ENCODE peak calls at places on chromosomes 11 and 22, in ten cellular contexts. O is NCI-H187 treated with DMSO at 0.1 percent for 48 hours; L is AG09309; J is OCI-LY7; M is GDM1; N is activated naive CD8-positive, alpha-beta T cell treated with anti-CD3 and anti-CD28 coated beads, Interleukin-2, amount 50 U/mL, for 24 hours; U is NCI-H1092; Y is HT1080; K is anterior cingulate cortex; C is GM12891. Z is an unnamed sample.

GRCh38 chr11:9092846-9093778 is 1.7 kb upstream of the SCUBE2 start:
- DNase-seq in O (peak), L (no peak), J (peak), M (no peak), N (no peak), U (peak), Y (no peak), K (no peak), C (no peak), Z (no peak)

GRCh38 chr11:4826425-4826824 is 5.3 kb downstream of the OR51F2 start:
- DNase-seq in O (no peak), L (no peak), J (no peak), M (no peak), N (no peak), U (no peak), Y (peak), K (no peak), C (no peak), Z (peak)

GRCh38 chr11:70063555-70063954 is 14.6 kb upstream of the ANO1 start:
- DNase-seq in O (no peak), L (no peak), J (no peak), M (no peak), N (no peak), U (no peak), Y (no peak), K (no peak), C (no peak), Z (no peak)

GRCh38 chr22:21444701-21445436 is 22.3 kb upstream of the TMEM191C start:
- DNase-seq in O (no peak), L (no peak), J (no peak), M (no peak), N (no peak), U (no peak), Y (no peak), K (no peak), C (no peak), Z (no peak)

GRCh38 chr22:26330971-26331625 is 98.0 kb upstream of the ASPHD2 start:
- DNase-seq in O (peak), L (no peak), J (peak), M (no peak), N (peak), U (peak), Y (peak), K (no peak), C (peak), Z (peak)

GRCh38 chr11:17803751-17804334 is 69.3 kb downstream of the KCNC1 start:
- DNase-seq in O (no peak), L (no peak), J (no peak), M (no peak), N (no peak), U (peak), Y (peak), K (no peak), C (no peak), Z (peak)

GRCh38 chr11:17864478-17864941 is 129.9 kb downstream of the KCNC1 start:
- DNase-seq in O (no peak), L (no peak), J (peak), M (no peak), N (no peak), U (no peak), Y (no peak), K (no peak), C (no peak), Z (no peak)

GRCh38 chr11:68854273-68854958 is 12.7 kb upstream of the CPT1A start:
- DNase-seq in O (no peak), L (no peak), J (no peak), M (no peak), N (no peak), U (no peak), Y (no peak), K (no peak), C (no peak), Z (no peak)

GRCh38 chr11:71446942-71447688 is 1.1 kb downstream of the DHCR7 start:
- DNase-seq in O (no peak), L (peak), J (no peak), M (no peak), N (no peak), U (no peak), Y (peak), K (no peak), C (no peak), Z (no peak)

GRCh38 chr11:13225058-13226001 is 52.3 kb upstream of the BMAL1 start:
- DNase-seq in O (no peak), L (no peak), J (no peak), M (no peak), N (no peak), U (no peak), Y (no peak), K (no peak), C (no peak), Z (no peak)

GRCh38 chr11:43360361-43361032 is 1.8 kb downstream of the TTC17 start:
- DNase-seq in O (no peak), L (no peak), J (peak), M (no peak), N (no peak), U (no peak), Y (no peak), K (no peak), C (no peak), Z (no peak)

GRCh38 chr22:37419916-37420655 is 7.2 kb downstream of the ELFN2 start:
- DNase-seq in O (no peak), L (no peak), J (no peak), M (no peak), N (peak), U (no peak), Y (no peak), K (no peak), C (no peak), Z (no peak)

Z was measured in COR-L47.